ENCODE peak calls at places on chromosomes 13 and 19, in five cellular contexts. O is spleen, T is heart left ventricle, K is esophagus muscularis mucosa, U is NB4. E is an unnamed sample.

GRCh38 chr13:93744033-93744432 is 517.4 kb downstream of the GPC6 start:
- DNase-seq in O (no peak), T (no peak), K (no peak), U (no peak), E (no peak)

GRCh38 chr19:44580366-44580895 is 32.9 kb upstream of the IGSF23 start:
- DNase-seq in O (no peak), T (no peak), K (no peak), U (no peak), E (peak)

GRCh38 chr13:101514695-101515275 is 62.3 kb downstream of the ITGBL1 start:
- DNase-seq in O (no peak), T (peak), K (no peak), U (peak), E (no peak)

GRCh38 chr19:29188704-29189375 is 24.1 kb downstream of the UQCRFS1 start:
- DNase-seq in O (no peak), T (no peak), K (no peak), U (no peak), E (no peak)

GRCh38 chr13:50512602-50513527 is 330.6 kb downstream of the DLEU7 start:
- DNase-seq in O (peak), T (peak), K (no peak), U (peak), E (peak)

GRCh38 chr13:29059837-29060236 is 239.7 kb downstream of the MTUS2 start:
- DNase-seq in O (no peak), T (no peak), K (no peak), U (no peak), E (no peak)

GRCh38 chr19:35310331-35310730 is 18.4 kb downstream of the MAG start:
- DNase-seq in O (no peak), T (no peak), K (no peak), U (no peak), E (no peak)

GRCh38 chr19:52270266-52270885 is 989 bp downstream of the ZNF766 start:
- DNase-seq in O (no peak), T (no peak), K (no peak), U (peak), E (no peak)

GRCh38 chr19:48480151-48480475 is 10.9 kb downstream of the CYTH2 start:
- DNase-seq in O (peak), T (peak), K (no peak), U (no peak), E (no peak)

GRCh38 chr13:95931300-95932025 is 121.7 kb downstream of the UGGT2 start:
- DNase-seq in O (no peak), T (no peak), K (no peak), U (no peak), E (no peak)

GRCh38 chr13:30255696-30256095 is 51.7 kb downstream of the KATNAL1 start:
- DNase-seq in O (no peak), T (no peak), K (no peak), U (no peak), E (no peak)

GRCh38 chr19:4456843-4457653 is 546 bp downstream of the UBXN6 start:
- DNase-seq in O (peak), T (peak), K (no peak), U (peak), E (peak)

GRCh38 chr13:48233886-48234488 is 981 bp downstream of the ITM2B start:
- DNase-seq in O (no peak), T (no peak), K (no peak), U (no peak), E (no peak)

GRCh38 chr13:75359266-75359665 is 122.7 kb downstream of the TBC1D4 start:
- DNase-seq in O (no peak), T (no peak), K (no peak), U (no peak), E (no peak)

GRCh38 chr13:40895715-40896184 is 106.3 kb downstream of the SLC25A15 start:
- DNase-seq in O (no peak), T (no peak), K (no peak), U (no peak), E (no peak)

GRCh38 chr19:8423821-8424223 is 10.7 kb downstream of the MARCHF2 start:
- DNase-seq in O (peak), T (peak), K (peak), U (peak), E (peak)

GRCh38 chr19:45887311-45887710 is 1.4 kb upstream of the IRF2BP1 start:
- DNase-seq in O (no peak), T (no peak), K (no peak), U (no peak), E (no peak)

GRCh38 chr13:40292108-40292507 is 374.3 kb downstream of the FOXO1 start:
- DNase-seq in O (no peak), T (peak), K (peak), U (no peak), E (no peak)

GRCh38 chr13:30526612-30527217 is 61.0 kb upstream of the HMGB1 start:
- DNase-seq in O (no peak), T (peak), K (no peak), U (no peak), E (no peak)

DNA sequence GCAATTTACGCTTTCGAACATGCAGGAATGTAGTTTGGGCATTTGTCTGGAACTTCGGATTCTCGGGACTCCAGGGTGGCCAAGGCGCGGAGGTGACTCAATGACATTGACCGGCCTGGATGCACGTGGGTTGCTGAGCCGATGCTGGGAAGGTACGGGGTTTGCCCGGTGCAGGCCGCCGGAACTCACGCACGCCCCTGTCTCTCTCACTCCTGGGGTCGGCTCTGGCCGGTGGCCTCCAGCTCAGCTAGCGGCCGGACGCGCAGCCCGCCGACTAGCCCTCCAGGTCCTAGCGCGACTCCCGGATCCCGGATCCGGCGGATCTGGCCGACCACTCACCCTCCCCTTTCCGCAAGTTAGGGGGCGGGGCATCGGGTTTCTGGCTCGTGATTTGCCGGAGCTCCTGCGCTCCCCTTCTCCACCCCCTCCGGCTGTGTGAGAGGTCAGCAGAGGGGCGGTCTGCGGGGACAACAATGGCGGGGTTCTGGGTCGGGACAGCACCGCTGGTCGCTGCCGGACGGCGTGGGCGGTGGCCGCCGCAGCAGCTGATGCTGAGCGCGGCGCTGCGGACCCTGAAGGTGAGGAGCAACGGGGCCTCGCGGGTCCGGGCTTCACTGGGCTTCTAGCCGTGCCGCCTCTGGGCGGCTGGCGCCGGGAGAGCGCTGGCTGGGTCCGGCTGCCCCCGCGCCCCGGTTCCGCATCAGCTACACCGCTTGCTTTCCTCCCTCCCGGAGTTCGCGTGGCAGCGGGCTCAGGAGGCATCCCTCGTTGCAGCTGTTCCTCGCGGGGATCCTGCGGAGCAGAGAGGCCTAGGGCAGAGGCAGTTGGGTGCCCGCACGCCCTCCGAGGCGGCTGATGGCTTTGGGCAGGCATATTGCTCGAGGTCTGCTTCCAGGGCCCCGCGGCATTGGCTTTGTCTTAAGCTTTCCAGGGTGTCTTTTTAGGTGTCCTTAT is at the start of gene PCCA:
- DNase-seq in O (peak), T (peak), K (peak), U (peak), E (peak)
- TF ChIP-seq POLR2A in O (no peak), T (peak), K (no peak), U (peak), E (no peak)

GRCh38 chr19:10655457-10656312 is 1.5 kb downstream of the ILF3 start:
- DNase-seq in O (no peak), T (no peak), K (no peak), U (peak), E (peak)

GRCh38 chr19:10653482-10653731 is 739 bp upstream of the ILF3 start:
- DNase-seq in O (no peak), T (no peak), K (no peak), U (no peak), E (no peak)

GRCh38 chr19:10651821-10652220 is 2.3 kb upstream of the ILF3 start:
- DNase-seq in O (no peak), T (no peak), K (no peak), U (no peak), E (no peak)

GRCh38 chr19:10654610-10655456 is 687 bp downstream of the ILF3 start:
- DNase-seq in O (peak), T (peak), K (no peak), U (peak), E (peak)

GRCh38 chr19:10653732-10654609 is at the start of gene ILF3:
- DNase-seq in O (peak), T (peak), K (peak), U (peak), E (peak)
- TF ChIP-seq POLR2A in O (peak), T (peak), K (peak), U (peak), E (peak)

DNA sequence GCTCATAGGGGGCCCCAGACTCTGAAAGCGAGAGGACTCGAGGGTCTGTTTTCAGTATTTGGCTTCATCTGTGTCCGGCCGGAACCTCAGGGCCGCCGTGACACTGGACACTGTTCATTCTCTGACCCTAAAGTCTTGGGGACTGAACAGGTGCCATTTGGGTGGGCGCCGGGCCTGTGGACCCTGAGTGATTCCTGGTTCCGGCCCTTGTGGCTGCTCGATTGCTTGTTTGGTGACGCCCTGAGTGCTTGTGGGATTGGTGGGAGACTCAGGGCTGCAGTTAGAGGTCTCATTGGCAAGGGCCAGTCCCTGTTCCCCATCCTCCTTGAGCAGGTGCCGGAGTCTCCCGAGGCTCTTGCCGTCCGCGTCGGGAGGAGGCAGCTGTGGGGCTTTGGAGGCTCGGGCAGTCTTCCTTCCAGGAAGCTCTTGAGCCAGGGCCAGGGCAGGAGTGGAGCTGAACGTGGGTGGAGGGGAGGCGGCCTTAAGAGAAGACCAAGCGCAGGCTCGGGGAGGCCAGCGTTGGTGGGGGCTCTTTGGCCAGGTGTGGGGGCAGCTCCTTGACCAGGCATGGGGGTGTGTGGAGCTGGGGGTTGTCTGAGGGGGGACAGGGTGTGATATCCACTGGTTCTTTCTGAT is 4.7 kb downstream of the PTBP1 start:
- DNase-seq in O (no peak), T (peak), K (no peak), U (no peak), E (no peak)
- TF ChIP-seq POLR2A in O (no peak), T (no peak), K (no peak), U (no peak), E (no peak)

GRCh38 chr19:57675881-57676280 is 5.9 kb upstream of the ZNF551 start:
- DNase-seq in O (no peak), T (no peak), K (no peak), U (peak), E (no peak)

GRCh38 chr19:57672466-57672865 is 3.7 kb downstream of the ZSCAN4 start:
- DNase-seq in O (no peak), T (no peak), K (no peak), U (no peak), E (no peak)

GRCh38 chr19:57667220-57667619 is 1.5 kb upstream of the ZSCAN4 start:
- DNase-seq in O (no peak), T (no peak), K (peak), U (no peak), E (no peak)

GRCh38 chr19:57668635-57669034 is at the start of gene ZSCAN4:
- DNase-seq in O (no peak), T (no peak), K (no peak), U (no peak), E (no peak)

GRCh38 chr19:57671124-57671895 is 2.6 kb downstream of the ZSCAN4 start:
- DNase-seq in O (no peak), T (no peak), K (no peak), U (no peak), E (no peak)
- TF ChIP-seq POLR2A in O (no peak), T (no peak), K (no peak), U (no peak), E (no peak)

GRCh38 chr19:43576479-43576878 is 878 bp downstream of the PINLYP start:
- DNase-seq in O (no peak), T (no peak), K (no peak), U (no peak), E (no peak)

GRCh38 chr19:43575955-43576451 is 402 bp downstream of the PINLYP start:
- DNase-seq in O (peak), T (no peak), K (no peak), U (no peak), E (no peak)

GRCh38 chr19:43572172-43572588 is 3.1 kb downstream of the XRCC1 start:
- DNase-seq in O (no peak), T (no peak), K (no peak), U (no peak), E (no peak)

GRCh38 chr19:43574424-43575155 is 737 bp downstream of the XRCC1 start:
- DNase-seq in O (no peak), T (no peak), K (no peak), U (no peak), E (no peak)

GRCh38 chr19:43575156-43575950 is at the start of the genes PINLYP and XRCC1:
- DNase-seq in O (peak), T (peak), K (peak), U (peak), E (peak)
- TF ChIP-seq POLR2A in O (peak), T (peak), K (peak), U (peak), E (peak)

DNA sequence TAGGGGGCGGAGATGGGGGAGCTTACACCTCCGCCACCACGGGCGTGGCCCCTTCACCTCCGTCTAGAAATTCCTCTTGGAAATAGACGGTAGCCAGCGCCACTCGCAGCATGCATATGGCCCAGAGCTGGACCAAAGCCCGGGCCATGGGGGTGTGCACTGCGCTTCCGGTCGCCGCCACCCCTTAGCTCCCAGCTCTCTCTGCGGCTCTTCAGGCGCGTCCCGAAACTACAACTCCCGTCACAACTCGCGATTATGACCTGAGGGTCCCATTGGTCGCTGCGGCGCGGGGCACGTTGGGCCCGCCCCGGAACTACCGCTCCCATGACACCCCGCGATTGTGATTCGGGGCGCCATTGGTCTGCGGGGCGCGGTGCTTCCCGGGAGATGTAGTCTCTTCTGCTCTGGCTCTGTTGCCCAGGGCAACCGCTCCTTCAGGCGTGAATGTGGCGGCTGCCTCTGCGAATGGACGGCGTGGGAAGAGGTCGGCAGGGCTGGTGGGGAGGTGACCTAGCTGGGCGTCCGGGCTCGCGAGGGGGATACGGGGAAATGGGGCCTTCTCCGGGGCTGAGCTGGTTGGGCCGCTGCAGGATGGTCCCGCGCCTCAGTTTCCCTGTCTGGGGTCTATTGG is at the start of the genes C19orf44 and CALR3:
- DNase-seq in O (peak), T (peak), K (peak), U (peak), E (peak)
- TF ChIP-seq POLR2A in O (no peak), T (peak), K (peak), U (peak), E (no peak)

GRCh38 chr19:49746206-49746958 is 16.7 kb downstream of the TSKS start:
- DNase-seq in O (peak), T (peak), K (no peak), U (peak), E (peak)
- TF ChIP-seq POLR2A in O (no peak), T (no peak), K (no peak), U (no peak), E (no peak)

GRCh38 chr19:18854982-18855381 is 23.2 kb downstream of the UPF1 start:
- DNase-seq in O (no peak), T (no peak), K (no peak), U (no peak), E (no peak)
- TF ChIP-seq POLR2A in O (no peak), T (no peak), K (no peak), U (no peak), E (no peak)